ENCODE peak calls at places on chromosomes 2 and 18, in nine cellular contexts. D is AG04450, U is fibroblast of mammary gland, I is IMR-90, C is AG09309, N is tibial artery, L is cardiac muscle cell, E is left ventricle myocardium inferior, M is BE2C. R is an unnamed sample.

GRCh38 chr2:109459485-109459884 is 154.3 kb downstream of the SEPTIN10 start:
- DNase-seq in E (no peak), I (no peak), L (no peak), M (no peak), U (no peak), C (no peak), D (no peak), N (no peak), R (peak)

GRCh38 chr18:31424383-31424988 is 23.1 kb upstream of the DSG3 start:
- DNase-seq in D (no peak), C (no peak), N (no peak), U (peak), L (peak), I (peak), M (no peak), E (no peak), R (peak)

GRCh38 chr2:126571403-126571802 is 84.6 kb upstream of the GYPC start:
- DNase-seq in E (no peak), N (no peak), C (no peak), U (no peak), L (peak), I (no peak), M (no peak), D (no peak), R (no peak)

GRCh38 chr18:8989855-8990254 is 112.6 kb upstream of the NDUFV2 start:
- DNase-seq in I (no peak), M (no peak), U (no peak), L (no peak), N (no peak), E (no peak), D (no peak), C (no peak), R (no peak)

GRCh38 chr2:79860233-79861058 is 347.6 kb downstream of the CTNNA2 start:
- DNase-seq in E (no peak), L (no peak), D (no peak), C (no peak), M (peak), I (peak), N (no peak), U (peak), R (peak)

GRCh38 chr2:201643216-201643651 is at the start of gene TMEM237:
- DNase-seq in L (peak), C (no peak), I (peak), E (peak), N (peak), D (no peak), U (no peak), M (peak), R (no peak)

GRCh38 chr18:50330176-50330575 is 42.7 kb upstream of the CXXC1 start:
- DNase-seq in C (no peak), I (no peak), M (no peak), D (no peak), E (no peak), L (no peak), U (no peak), N (no peak), R (no peak)

GRCh38 chr2:112819081-112819480 is 17.5 kb downstream of the IL1B start:
- DNase-seq in U (no peak), M (no peak), C (no peak), L (no peak), N (no peak), I (no peak), E (no peak), D (no peak), R (no peak)

GRCh38 chr2:238727585-238728321 is 120.1 kb upstream of the TWIST2 start:
- DNase-seq in I (peak), L (peak), D (peak), M (no peak), C (peak), N (peak), U (peak), E (peak), R (no peak)

GRCh38 chr2:48423376-48423775 is 106.6 kb upstream of the STON1 start:
- DNase-seq in M (no peak), D (peak), C (peak), U (peak), L (peak), E (no peak), I (peak), N (no peak), R (peak)

GRCh38 chr2:86383844-86384243 is 46.4 kb upstream of the REEP1 start:
- DNase-seq in U (peak), C (peak), N (no peak), M (no peak), I (peak), D (peak), L (peak), E (no peak), R (peak)

GRCh38 chr18:306608-307255 is 38.9 kb upstream of the THOC1 start:
- DNase-seq in C (no peak), N (no peak), D (no peak), U (no peak), E (no peak), I (no peak), L (no peak), M (no peak), R (no peak)

GRCh38 chr2:61705625-61706024 is 148.2 kb downstream of the FAM161A start:
- DNase-seq in I (no peak), C (no peak), L (no peak), N (no peak), D (no peak), M (no peak), E (no peak), U (no peak), R (no peak)

GRCh38 chr2:239669899-239670460 is 269.2 kb upstream of the HDAC4 start:
- DNase-seq in N (no peak), D (no peak), U (no peak), L (no peak), I (no peak), C (no peak), E (no peak), M (no peak), R (no peak)

GRCh38 chr18:44708451-44709083 is 27.9 kb downstream of the SETBP1 start:
- DNase-seq in C (no peak), L (no peak), E (no peak), D (no peak), U (peak), M (no peak), N (peak), I (peak), R (peak)

GRCh38 chr2:240245706-240246105 is 105.2 kb upstream of the OTOS start:
- DNase-seq in I (peak), U (peak), M (peak), E (peak), L (peak), N (peak), C (no peak), D (no peak), R (no peak)

GRCh38 chr2:76930076-76930734 is 592.0 kb downstream of the LRRTM4 start:
- DNase-seq in I (no peak), U (no peak), D (no peak), L (no peak), C (no peak), M (no peak), E (no peak), N (no peak), R (no peak)

GRCh38 chr2:231227309-231228162 is 29.1 kb downstream of the ARMC9 start:
- DNase-seq in L (peak), U (peak), M (peak), D (peak), I (peak), N (peak), C (peak), E (no peak), R (peak)

GRCh38 chr2:137957033-137957432 is 7.2 kb upstream of the HNMT start:
- DNase-seq in M (no peak), D (peak), L (peak), N (no peak), I (peak), C (peak), U (peak), E (no peak), R (peak)

GRCh38 chr2:219254590-219255219 is 987 bp upstream of the TUBA4A start:
- DNase-seq in N (no peak), E (no peak), D (no peak), L (no peak), M (no peak), U (no peak), I (no peak), C (no peak), R (no peak)

GRCh38 chr18:12458761-12459160 is 51.0 kb downstream of the PRELID3A start:
- DNase-seq in M (no peak), N (no peak), U (no peak), C (no peak), I (peak), E (no peak), L (no peak), D (no peak), R (no peak)

GRCh38 chr18:69567813-69568488 is 167.3 kb downstream of the DOK6 start:
- DNase-seq in U (no peak), N (no peak), D (no peak), I (no peak), C (no peak), L (no peak), M (no peak), E (no peak), R (no peak)

GRCh38 chr2:105739408-105739807 is 5.3 kb upstream of the NCK2 start:
- DNase-seq in L (no peak), M (no peak), C (no peak), D (no peak), E (no peak), N (no peak), I (no peak), U (no peak), R (no peak)

GRCh38 chr2:26516246-26516645 is 38.3 kb upstream of the OTOF start:
- DNase-seq in E (no peak), N (no peak), I (no peak), D (no peak), C (no peak), L (no peak), U (no peak), M (no peak), R (no peak)

GRCh38 chr2:220687231-220687843 is 884.8 kb downstream of the EPHA4 start:
- DNase-seq in U (peak), M (peak), C (no peak), N (peak), D (peak), E (peak), I (peak), L (peak), R (peak)

GRCh38 chr2:220676695-220677094 is 895.4 kb downstream of the EPHA4 start:
- DNase-seq in N (no peak), M (no peak), I (no peak), C (no peak), E (no peak), U (no peak), D (no peak), L (no peak), R (no peak)

GRCh38 chr2:220684099-220684498 is 888.0 kb downstream of the EPHA4 start:
- DNase-seq in D (no peak), L (no peak), C (no peak), E (no peak), N (no peak), U (no peak), I (no peak), M (no peak), R (no peak)

GRCh38 chr2:220678943-220679342 is 893.2 kb downstream of the EPHA4 start:
- DNase-seq in E (no peak), M (no peak), L (no peak), I (no peak), N (no peak), D (no peak), U (no peak), C (no peak), R (no peak)

GRCh38 chr2:220682616-220683015 is 889.5 kb downstream of the EPHA4 start:
- DNase-seq in E (no peak), L (no peak), C (no peak), D (no peak), I (peak), N (no peak), M (no peak), U (no peak), R (no peak)
- H3K4me3 ChIP-seq in E (no peak), L (no peak), C (no peak), D (no peak), I (no peak), N (no peak), M (no peak), U (no peak), R (no peak)

DNA sequence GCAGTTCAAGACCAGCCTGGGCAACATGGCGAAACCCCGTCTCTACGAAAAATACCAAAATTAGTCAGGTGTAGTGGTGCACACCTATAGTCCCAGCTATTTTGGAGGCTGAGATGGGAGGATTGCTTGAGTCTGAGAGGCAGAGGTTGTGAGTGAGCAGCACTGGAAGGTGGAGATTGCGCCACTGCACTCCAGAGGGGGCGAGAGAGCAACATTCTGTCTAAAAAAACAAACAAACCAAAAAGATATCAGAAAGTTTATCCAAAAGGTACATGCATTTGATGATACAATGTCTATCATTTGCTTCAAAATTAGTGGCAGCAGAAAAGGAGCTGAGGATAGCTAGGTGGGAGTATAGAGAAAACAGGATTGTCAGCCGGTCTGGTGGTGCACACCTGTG is 39.8 kb upstream of the CABLES1 start:
- DNase-seq in L (no peak), E (no peak), N (no peak), I (no peak), M (no peak), U (no peak), C (no peak), D (no peak), R (no peak)
- TF ChIP-seq CTCF in L (peak), E (no peak), N (no peak), I (no peak), M (peak), U (no peak), C (no peak), D (peak), R (no peak)

DNA sequence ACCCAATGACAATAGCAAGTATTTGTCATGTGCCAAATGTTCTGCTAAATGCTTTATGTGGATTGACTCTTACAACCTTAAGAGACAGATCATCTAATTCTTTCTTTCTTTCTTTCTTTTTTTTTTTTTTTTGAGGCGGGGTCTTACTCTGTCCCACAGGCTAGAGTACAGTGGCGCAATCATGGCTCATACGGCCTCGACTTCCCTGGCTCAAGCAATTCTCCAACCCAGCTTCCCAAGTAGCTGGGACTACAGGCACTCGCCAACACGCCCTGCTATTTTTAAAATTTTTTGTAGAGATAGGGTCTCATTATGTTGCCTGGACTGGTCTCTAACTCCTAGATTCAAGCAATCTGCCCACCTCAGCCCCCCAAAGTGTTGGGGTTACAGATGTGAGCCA is 21.4 kb downstream of the TMEM247 start:
- DNase-seq in L (no peak), U (no peak), N (no peak), D (no peak), M (no peak), E (no peak), I (no peak), C (no peak), R (no peak)
- H3K4me3 ChIP-seq in L (peak), U (no peak), N (peak), D (no peak), M (no peak), E (peak), I (no peak), C (no peak), R (no peak)

GRCh38 chr2:50878256-50878655 is 153.7 kb downstream of the NRXN1 start:
- DNase-seq in U (no peak), N (no peak), D (no peak), I (no peak), M (no peak), E (no peak), L (no peak), C (no peak), R (no peak)

GRCh38 chr2:50872543-50872942 is 159.4 kb downstream of the NRXN1 start:
- DNase-seq in M (no peak), N (no peak), U (no peak), C (no peak), E (no peak), I (no peak), L (no peak), D (no peak), R (no peak)
- TF ChIP-seq CTCF in M (peak), N (no peak), U (no peak), C (no peak), E (no peak), I (no peak), L (no peak), D (peak), R (no peak)

GRCh38 chr18:55587341-55588000 is 521 bp downstream of the TCF4 start:
- DNase-seq in N (no peak), U (peak), L (peak), E (peak), D (no peak), C (no peak), M (peak), I (peak), R (peak)

GRCh38 chr18:55588001-55588875 is at the start of gene TCF4:
- DNase-seq in M (peak), D (no peak), I (peak), U (peak), N (peak), C (no peak), E (peak), L (peak), R (peak)

GRCh38 chr18:55585050-55585449 is 2.9 kb downstream of the TCF4 start:
- DNase-seq in N (no peak), E (no peak), D (no peak), M (no peak), U (peak), L (no peak), I (no peak), C (no peak), R (peak)

GRCh38 chr18:55586841-55587240 is 1.2 kb downstream of the TCF4 start:
- DNase-seq in N (no peak), I (peak), D (no peak), M (no peak), C (no peak), L (peak), U (peak), E (no peak), R (peak)

GRCh38 chr18:55585586-55586521 is 2.1 kb downstream of the TCF4 start:
- DNase-seq in L (peak), N (no peak), U (peak), C (no peak), M (peak), D (no peak), E (no peak), I (peak), R (peak)
- H3K4me3 ChIP-seq in L (peak), N (peak), U (peak), C (peak), M (peak), D (peak), E (peak), I (peak), R (peak)

DNA sequence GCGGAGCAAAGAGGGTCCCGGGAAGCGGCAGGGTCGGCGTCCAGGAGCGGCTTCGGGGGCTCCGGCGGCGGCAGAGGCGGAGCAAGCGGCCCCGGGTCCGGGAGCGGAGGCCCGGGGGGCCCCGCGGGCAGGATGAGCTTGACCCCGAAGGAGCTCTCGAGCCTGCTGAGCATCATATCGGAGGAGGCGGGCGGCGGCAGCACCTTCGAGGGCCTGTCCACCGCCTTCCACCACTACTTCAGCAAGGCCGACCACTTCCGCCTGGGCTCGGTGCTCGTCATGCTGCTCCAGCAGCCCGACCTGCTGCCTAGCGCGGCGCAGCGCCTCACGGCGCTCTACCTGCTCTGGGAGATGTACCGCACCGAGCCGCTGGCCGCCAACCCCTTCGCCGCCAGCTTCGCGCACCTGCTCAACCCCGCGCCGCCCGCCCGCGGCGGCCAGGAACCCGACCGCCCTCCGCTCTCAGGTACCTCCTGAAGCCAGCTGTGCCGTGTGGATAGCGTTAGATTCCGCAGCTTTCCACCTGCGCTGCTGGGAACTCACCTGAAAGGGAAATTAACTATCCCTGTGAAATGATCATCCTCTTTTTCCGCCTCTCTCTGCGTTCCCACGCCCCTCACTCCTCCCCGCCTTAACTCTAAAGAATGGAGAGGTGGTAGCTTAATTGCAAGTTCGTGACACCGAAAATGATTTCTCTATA is 477 bp downstream of the CNOT11 start:
- DNase-seq in E (peak), C (peak), U (peak), L (peak), M (peak), D (no peak), I (peak), N (peak), R (peak)
- TF ChIP-seq CTCF in E (no peak), C (no peak), U (no peak), L (no peak), M (no peak), D (no peak), I (no peak), N (no peak), R (no peak)

DNA sequence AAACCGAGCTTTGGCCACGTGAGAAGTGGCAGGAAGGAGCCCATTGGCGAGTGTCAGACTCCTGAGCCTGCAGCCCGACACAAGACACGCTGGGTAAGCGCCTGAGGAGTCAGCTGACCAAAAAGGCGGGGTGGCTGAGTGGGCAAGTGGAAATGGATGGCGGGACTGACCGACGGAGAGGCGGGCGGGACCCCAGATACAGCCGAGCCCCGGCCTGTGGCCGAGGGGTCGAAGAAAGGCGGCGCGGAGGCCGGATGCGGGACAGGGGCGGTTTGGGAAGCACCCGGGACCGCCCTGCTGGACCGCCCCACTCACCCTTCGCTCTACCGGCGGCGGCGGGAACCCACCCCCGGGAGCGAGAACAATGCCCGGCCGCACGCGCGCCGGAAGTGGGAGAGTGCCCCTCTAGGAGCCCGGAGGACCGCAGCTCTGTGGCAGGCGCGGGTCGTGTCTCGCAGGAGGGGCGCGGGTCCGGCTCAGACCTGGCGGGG is 22.8 kb downstream of the ZSCAN30 start:
- DNase-seq in E (peak), C (no peak), M (peak), U (peak), D (no peak), L (peak), I (no peak), N (peak), R (peak)
- H3K4me3 ChIP-seq in E (peak), C (peak), M (peak), U (peak), D (peak), L (no peak), I (no peak), N (peak), R (peak)

GRCh38 chr2:153478289-153479261 is at the start of gene RPRM:
- DNase-seq in N (peak), M (peak), D (peak), I (peak), L (peak), E (peak), U (peak), C (peak), R (peak)

GRCh38 chr2:153476491-153477095 is 2.0 kb downstream of the RPRM start:
- DNase-seq in L (no peak), U (no peak), E (no peak), M (no peak), I (no peak), N (no peak), D (no peak), C (no peak), R (no peak)

GRCh38 chr2:153477641-153478288 is 797 bp downstream of the RPRM start:
- DNase-seq in L (no peak), M (no peak), U (no peak), I (no peak), N (no peak), D (no peak), C (no peak), E (no peak), R (no peak)

GRCh38 chr2:153479527-153479926 is 965 bp upstream of the RPRM start:
- DNase-seq in M (no peak), E (no peak), N (no peak), C (no peak), I (no peak), D (no peak), L (no peak), U (peak), R (no peak)

GRCh38 chr2:153477096-153477555 is 1.4 kb downstream of the RPRM start:
- DNase-seq in U (no peak), D (no peak), L (no peak), I (no peak), N (no peak), M (peak), E (no peak), C (no peak), R (no peak)
- TF ChIP-seq CTCF in U (no peak), D (no peak), L (no peak), I (no peak), N (no peak), M (peak), E (no peak), C (no peak), R (peak)